ENCODE peak calls at places on chromosomes 12 and 14, in four cellular contexts. One of them, this sample, is unnamed.

GRCh38 chr12:115916910-115917668 is 360.4 kb downstream of the MED13L start:
- DNase-seq in WTC11: peak
- DNase-seq in GM10248: peak
- DNase-seq in CD8-positive, alpha-beta T cell: peak
- DNase-seq in this sample: peak

GRCh38 chr12:1217191-1217949 is 226.3 kb downstream of the ERC1 start:
- DNase-seq in GM10248: no peak
- DNase-seq in CD8-positive, alpha-beta T cell: no peak
- DNase-seq in WTC11: no peak
- DNase-seq in this sample: no peak

GRCh38 chr14:103594265-103594664 is 31.5 kb downstream of the COA8 start:
- DNase-seq in WTC11: peak
- DNase-seq in GM10248: no peak
- DNase-seq in CD8-positive, alpha-beta T cell: no peak
- DNase-seq in this sample: no peak

GRCh38 chr12:109800536-109800935 is 32.7 kb downstream of the TRPV4 start:
- DNase-seq in GM10248: no peak
- DNase-seq in WTC11: no peak
- DNase-seq in CD8-positive, alpha-beta T cell: no peak
- DNase-seq in this sample: no peak

GRCh38 chr14:81831128-81831815 is 297.6 kb upstream of the SEL1L start:
- DNase-seq in WTC11: no peak
- DNase-seq in CD8-positive, alpha-beta T cell: no peak
- DNase-seq in GM10248: no peak
- DNase-seq in this sample: no peak

GRCh38 chr12:31218203-31219025 is 107.5 kb downstream of the SINHCAF start:
- DNase-seq in WTC11: peak
- DNase-seq in CD8-positive, alpha-beta T cell: no peak
- DNase-seq in GM10248: no peak
- DNase-seq in this sample: no peak

GRCh38 chr12:24380122-24380521 is 430.7 kb upstream of the SOX5 start:
- DNase-seq in GM10248: no peak
- DNase-seq in CD8-positive, alpha-beta T cell: no peak
- DNase-seq in WTC11: no peak
- DNase-seq in this sample: no peak

GRCh38 chr14:52342849-52343606 is 28.9 kb downstream of the PTGER2 start:
- DNase-seq in GM10248: no peak
- DNase-seq in CD8-positive, alpha-beta T cell: no peak
- DNase-seq in WTC11: no peak
- DNase-seq in this sample: no peak

GRCh38 chr12:78208106-78208505 is 377.4 kb downstream of the NAV3 start:
- DNase-seq in GM10248: no peak
- DNase-seq in WTC11: no peak
- DNase-seq in CD8-positive, alpha-beta T cell: no peak
- DNase-seq in this sample: no peak

GRCh38 chr14:105527381-105528196 is 1.2 kb downstream of the TMEM121 start:
- DNase-seq in WTC11: no peak
- DNase-seq in CD8-positive, alpha-beta T cell: no peak
- DNase-seq in GM10248: no peak
- DNase-seq in this sample: no peak

GRCh38 chr12:46892887-46893286 is 67.1 kb upstream of the SLC38A4 start:
- DNase-seq in WTC11: no peak
- DNase-seq in CD8-positive, alpha-beta T cell: no peak
- DNase-seq in GM10248: no peak
- DNase-seq in this sample: no peak

GRCh38 chr14:68658029-68658509 is 134.8 kb downstream of the ZFP36L1 start:
- DNase-seq in GM10248: no peak
- DNase-seq in CD8-positive, alpha-beta T cell: no peak
- DNase-seq in WTC11: no peak
- DNase-seq in this sample: no peak

GRCh38 chr14:70002589-70003240 is 123.5 kb downstream of the SMOC1 start:
- DNase-seq in CD8-positive, alpha-beta T cell: no peak
- DNase-seq in WTC11: no peak
- DNase-seq in GM10248: no peak
- DNase-seq in this sample: no peak

GRCh38 chr12:129535351-129535750 is 368.5 kb downstream of the TMEM132D start:
- DNase-seq in WTC11: no peak
- DNase-seq in GM10248: no peak
- DNase-seq in CD8-positive, alpha-beta T cell: no peak
- DNase-seq in this sample: no peak

GRCh38 chr12:111841236-111841749 is 735 bp upstream of the MAPKAPK5 start:
- DNase-seq in WTC11: no peak
- DNase-seq in CD8-positive, alpha-beta T cell: no peak
- DNase-seq in GM10248: peak
- DNase-seq in this sample: no peak

GRCh38 chr12:52585951-52586350 is 12.3 kb upstream of the KRT74 start:
- DNase-seq in WTC11: no peak
- DNase-seq in CD8-positive, alpha-beta T cell: peak
- DNase-seq in GM10248: no peak
- DNase-seq in this sample: no peak

GRCh38 chr12:49334226-49334625 is 2.8 kb downstream of the C1QL4 start:
- DNase-seq in WTC11: no peak
- DNase-seq in GM10248: no peak
- DNase-seq in CD8-positive, alpha-beta T cell: no peak
- DNase-seq in this sample: no peak

GRCh38 chr12:81206425-81206824 is 128.5 kb downstream of the ACSS3 start:
- DNase-seq in CD8-positive, alpha-beta T cell: no peak
- DNase-seq in GM10248: no peak
- DNase-seq in WTC11: no peak
- DNase-seq in this sample: no peak

GRCh38 chr12:49618576-49618975 is 4.8 kb upstream of the PRPF40B start:
- DNase-seq in WTC11: no peak
- DNase-seq in CD8-positive, alpha-beta T cell: no peak
- DNase-seq in GM10248: no peak
- DNase-seq in this sample: no peak

GRCh38 chr14:91599966-91600365 is 89.9 kb upstream of the PPP4R3A start:
- DNase-seq in GM10248: no peak
- DNase-seq in CD8-positive, alpha-beta T cell: no peak
- DNase-seq in WTC11: no peak
- DNase-seq in this sample: no peak

GRCh38 chr12:59812716-59813115 is 216.9 kb downstream of the SLC16A7 start:
- DNase-seq in WTC11: no peak
- DNase-seq in GM10248: no peak
- DNase-seq in CD8-positive, alpha-beta T cell: no peak
- DNase-seq in this sample: no peak

GRCh38 chr12:120490833-120491512 is 4.9 kb upstream of the DYNLL1 start:
- DNase-seq in GM10248: no peak
- DNase-seq in WTC11: no peak
- DNase-seq in CD8-positive, alpha-beta T cell: no peak
- DNase-seq in this sample: no peak

GRCh38 chr12:57603758-57604453 is 718 bp upstream of the DTX3 start:
- DNase-seq in GM10248: no peak
- DNase-seq in CD8-positive, alpha-beta T cell: no peak
- DNase-seq in WTC11: no peak
- DNase-seq in this sample: no peak

GRCh38 chr12:91982946-91983345 is 162.7 kb downstream of the BTG1 start:
- DNase-seq in CD8-positive, alpha-beta T cell: no peak
- DNase-seq in WTC11: no peak
- DNase-seq in GM10248: no peak
- DNase-seq in this sample: no peak

GRCh38 chr12:126784328-126784921 is 1482.5 kb upstream of the TMEM132C start:
- DNase-seq in CD8-positive, alpha-beta T cell: peak
- DNase-seq in GM10248: no peak
- DNase-seq in WTC11: peak
- DNase-seq in this sample: no peak

GRCh38 chr12:118359541-118359915 is 13.2 kb downstream of the TAOK3 start:
- DNase-seq in GM10248: peak
- DNase-seq in WTC11: no peak
- DNase-seq in CD8-positive, alpha-beta T cell: peak
- DNase-seq in this sample: no peak

DNA sequence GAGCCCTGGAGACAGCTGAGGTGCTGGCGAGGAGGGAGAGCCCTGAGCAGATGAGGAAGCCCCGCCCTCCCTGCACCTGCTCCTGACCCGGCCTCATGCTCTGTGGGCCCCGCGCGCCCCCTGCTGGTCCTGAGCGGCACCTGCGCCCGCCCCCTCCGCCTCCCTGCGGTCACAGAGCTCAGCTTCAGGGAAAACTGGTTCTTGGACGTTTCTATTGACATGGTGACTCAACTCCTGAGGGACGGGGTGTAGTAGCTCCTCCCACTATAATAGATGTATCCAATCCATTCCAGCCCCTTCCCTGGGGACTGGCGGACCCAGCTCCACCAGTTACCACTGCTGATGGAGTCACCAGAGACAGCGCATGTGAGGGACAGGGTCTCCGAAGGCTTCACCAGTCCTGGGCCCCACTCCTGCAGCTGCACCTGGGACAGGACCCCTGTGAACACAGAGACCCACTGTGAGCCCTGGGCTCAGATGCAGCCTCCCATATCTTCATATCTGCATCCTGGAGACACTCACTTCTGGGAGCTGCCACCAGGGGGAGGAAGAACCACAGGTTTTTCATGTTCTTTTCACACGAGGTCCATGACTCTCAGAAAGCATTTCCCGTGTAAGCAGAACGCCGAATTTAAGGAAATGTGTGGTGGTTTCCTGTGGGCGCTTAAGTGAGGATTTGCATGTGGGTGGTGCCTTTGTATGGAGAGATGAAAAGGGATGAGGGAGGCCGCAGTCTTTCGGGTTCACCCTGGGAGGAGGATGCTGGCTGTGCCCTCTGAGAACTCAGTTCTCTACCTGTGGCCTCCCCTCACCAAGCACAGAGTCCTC is 1346.5 kb downstream of the TMEM121 start:
- DNase-seq in GM10248: peak
- DNase-seq in CD8-positive, alpha-beta T cell: peak
- DNase-seq in WTC11: no peak
- DNase-seq in this sample: no peak
- TF ChIP-seq CTCF in GM10248: peak
- TF ChIP-seq CTCF in CD8-positive, alpha-beta T cell: peak
- TF ChIP-seq CTCF in WTC11: peak
- TF ChIP-seq CTCF in this sample: no peak

GRCh38 chr14:45716506-45716905 is 463.5 kb upstream of the MIS18BP1 start:
- DNase-seq in CD8-positive, alpha-beta T cell: no peak
- DNase-seq in WTC11: no peak
- DNase-seq in GM10248: no peak
- DNase-seq in this sample: no peak
- TF ChIP-seq CTCF in CD8-positive, alpha-beta T cell: no peak
- TF ChIP-seq CTCF in WTC11: no peak
- TF ChIP-seq CTCF in GM10248: no peak
- TF ChIP-seq CTCF in this sample: no peak

GRCh38 chr14:43540948-43541347 is 966.1 kb downstream of the FSCB start:
- DNase-seq in WTC11: peak
- DNase-seq in GM10248: no peak
- DNase-seq in CD8-positive, alpha-beta T cell: no peak
- DNase-seq in this sample: no peak

GRCh38 chr14:43541356-43541755 is 965.7 kb downstream of the FSCB start:
- DNase-seq in GM10248: no peak
- DNase-seq in CD8-positive, alpha-beta T cell: no peak
- DNase-seq in WTC11: no peak
- DNase-seq in this sample: no peak

GRCh38 chr14:43535231-43535838 is 971.7 kb downstream of the FSCB start:
- DNase-seq in CD8-positive, alpha-beta T cell: no peak
- DNase-seq in GM10248: no peak
- DNase-seq in WTC11: no peak
- DNase-seq in this sample: no peak

DNA sequence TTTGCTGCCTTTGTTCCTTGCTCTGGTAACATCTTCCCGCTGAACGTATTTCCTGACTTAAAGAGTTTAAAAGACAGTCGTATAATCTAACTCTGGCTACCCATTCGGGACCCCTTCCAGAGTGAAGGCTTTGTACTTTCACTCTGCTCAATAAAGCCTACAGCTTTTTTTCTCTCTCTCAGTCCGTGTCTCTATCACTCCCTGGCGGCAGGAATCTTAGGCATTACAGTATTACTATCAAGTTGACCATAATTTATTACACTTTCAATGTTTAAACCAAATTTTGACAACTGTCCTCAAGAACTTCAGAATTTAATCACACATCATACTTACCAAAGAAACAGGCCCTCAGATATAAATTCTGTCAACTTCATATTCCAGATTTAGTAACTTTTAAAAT is 967.9 kb downstream of the FSCB start:
- DNase-seq in GM10248: no peak
- DNase-seq in CD8-positive, alpha-beta T cell: no peak
- DNase-seq in WTC11: peak
- DNase-seq in this sample: no peak
- TF ChIP-seq CTCF in GM10248: no peak
- TF ChIP-seq CTCF in CD8-positive, alpha-beta T cell: no peak
- TF ChIP-seq CTCF in WTC11: no peak
- TF ChIP-seq CTCF in this sample: no peak

GRCh38 chr14:64340560-64341196 is 46.5 kb upstream of the ESR2 start:
- DNase-seq in CD8-positive, alpha-beta T cell: no peak
- DNase-seq in WTC11: no peak
- DNase-seq in GM10248: no peak
- DNase-seq in this sample: no peak

GRCh38 chr14:64338616-64339316 is 44.6 kb upstream of the ESR2 start:
- DNase-seq in CD8-positive, alpha-beta T cell: peak
- DNase-seq in WTC11: peak
- DNase-seq in GM10248: peak
- DNase-seq in this sample: peak

DNA sequence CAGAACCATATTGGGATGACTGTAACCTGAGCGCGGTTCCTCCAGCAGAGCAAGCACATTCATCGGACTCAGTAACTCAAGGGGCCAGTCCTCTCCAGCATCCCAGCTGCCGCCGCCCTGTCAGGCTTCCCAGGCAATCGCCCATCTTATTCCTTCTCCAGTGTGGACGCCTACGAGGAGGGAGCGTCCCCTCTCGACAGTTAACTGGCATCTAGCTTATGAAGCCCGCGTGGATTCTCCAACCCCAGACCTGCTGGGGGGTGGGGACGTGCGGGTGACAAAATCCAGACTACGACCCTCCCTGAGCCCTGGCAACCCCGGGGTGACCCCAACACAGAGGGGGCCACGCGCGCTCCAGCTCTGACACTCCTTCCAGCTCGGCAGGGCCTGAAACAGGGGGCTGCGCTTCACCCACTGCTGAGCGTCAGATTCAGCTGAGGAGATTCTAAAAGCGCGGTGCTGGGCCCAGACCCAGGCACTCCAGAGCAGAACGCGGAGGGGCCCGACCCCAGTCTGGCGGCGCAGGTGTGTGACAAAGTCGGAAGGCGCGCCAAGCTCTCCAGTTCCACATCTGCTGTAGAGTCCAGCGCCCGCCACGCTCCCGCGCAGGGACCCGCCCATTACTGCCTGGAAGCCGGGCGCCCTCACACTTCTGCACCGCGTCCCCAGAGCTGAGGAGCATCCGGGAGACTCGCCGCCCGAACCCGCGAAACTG is 43.9 kb upstream of the ESR2 start:
- DNase-seq in GM10248: peak
- DNase-seq in WTC11: peak
- DNase-seq in CD8-positive, alpha-beta T cell: no peak
- DNase-seq in this sample: peak
- TF ChIP-seq CTCF in GM10248: no peak
- TF ChIP-seq CTCF in WTC11: no peak
- TF ChIP-seq CTCF in CD8-positive, alpha-beta T cell: no peak
- TF ChIP-seq CTCF in this sample: no peak

GRCh38 chr14:73949752-73950734 is at the start of the genes COQ6 and FAM161B:
- DNase-seq in GM10248: peak
- DNase-seq in WTC11: peak
- DNase-seq in CD8-positive, alpha-beta T cell: peak
- DNase-seq in this sample: peak
- TF ChIP-seq CTCF in GM10248: peak
- TF ChIP-seq CTCF in WTC11: no peak
- TF ChIP-seq CTCF in CD8-positive, alpha-beta T cell: no peak
- TF ChIP-seq CTCF in this sample: no peak